ENCODE peak calls at places on chromosome 17, in nine cellular contexts. One of them, this sample, is unnamed. For H3K4me1, the result is how much of the 10 kb centered on the place peaks cover.

GRCh38 chr17:28072935-28073533 is 30.6 kb downstream of the NLK start:
- DNase-seq in neural progenitor cell: peak
- DNase-seq in ascending aorta: no peak
- DNase-seq in pancreas: no peak
- DNase-seq in sigmoid colon: no peak
- DNase-seq in body of pancreas: no peak
- DNase-seq in heart right ventricle: no peak
- DNase-seq in A549: no peak
- DNase-seq in hepatocyte: no peak
- DNase-seq in this sample: no peak

GRCh38 chr17:41941158-41941557 is 10.7 kb downstream of the ODAD4 start:
- DNase-seq in hepatocyte: no peak
- DNase-seq in body of pancreas: no peak
- DNase-seq in pancreas: no peak
- DNase-seq in ascending aorta: no peak
- DNase-seq in heart right ventricle: no peak
- DNase-seq in A549: no peak
- DNase-seq in sigmoid colon: no peak
- DNase-seq in neural progenitor cell: no peak
- DNase-seq in this sample: no peak

GRCh38 chr17:79793924-79794304 is 3.0 kb downstream of the CBX8 start:
- DNase-seq in ascending aorta: no peak
- DNase-seq in sigmoid colon: no peak
- DNase-seq in A549: peak
- DNase-seq in hepatocyte: peak
- DNase-seq in neural progenitor cell: peak
- DNase-seq in pancreas: no peak
- DNase-seq in heart right ventricle: no peak
- DNase-seq in body of pancreas: no peak
- DNase-seq in this sample: peak

GRCh38 chr17:65198653-65199382 is 61.6 kb downstream of the RGS9 start:
- DNase-seq in pancreas: no peak
- DNase-seq in A549: peak
- DNase-seq in heart right ventricle: no peak
- DNase-seq in body of pancreas: peak
- DNase-seq in neural progenitor cell: peak
- DNase-seq in sigmoid colon: no peak
- DNase-seq in ascending aorta: no peak
- DNase-seq in hepatocyte: peak
- DNase-seq in this sample: peak

GRCh38 chr17:1231456-1231855 is 38.8 kb upstream of the BHLHA9 start:
- DNase-seq in body of pancreas: peak
- DNase-seq in pancreas: no peak
- DNase-seq in heart right ventricle: peak
- DNase-seq in hepatocyte: no peak
- DNase-seq in A549: no peak
- DNase-seq in neural progenitor cell: no peak
- DNase-seq in ascending aorta: peak
- DNase-seq in sigmoid colon: peak
- DNase-seq in this sample: peak

GRCh38 chr17:77526259-77526711 is 385.5 kb downstream of the SEC14L1 start:
- DNase-seq in body of pancreas: no peak
- DNase-seq in heart right ventricle: no peak
- DNase-seq in sigmoid colon: peak
- DNase-seq in ascending aorta: no peak
- DNase-seq in A549: no peak
- DNase-seq in neural progenitor cell: no peak
- DNase-seq in hepatocyte: peak
- DNase-seq in pancreas: no peak
- DNase-seq in this sample: no peak

GRCh38 chr17:72266099-72266852 is 145.5 kb downstream of the SOX9 start:
- DNase-seq in pancreas: no peak
- DNase-seq in heart right ventricle: no peak
- DNase-seq in A549: no peak
- DNase-seq in ascending aorta: no peak
- DNase-seq in hepatocyte: no peak
- DNase-seq in sigmoid colon: no peak
- DNase-seq in neural progenitor cell: no peak
- DNase-seq in body of pancreas: no peak
- DNase-seq in this sample: no peak

GRCh38 chr17:73952498-73953205 is 250.8 kb upstream of the RPL38 start:
- DNase-seq in hepatocyte: peak
- DNase-seq in pancreas: peak
- DNase-seq in body of pancreas: peak
- DNase-seq in sigmoid colon: no peak
- DNase-seq in A549: peak
- DNase-seq in ascending aorta: no peak
- DNase-seq in heart right ventricle: peak
- DNase-seq in neural progenitor cell: peak
- DNase-seq in this sample: peak

GRCh38 chr17:56121661-56122060 is 31.6 kb upstream of the ANKFN1 start:
- DNase-seq in ascending aorta: no peak
- DNase-seq in body of pancreas: no peak
- DNase-seq in sigmoid colon: no peak
- DNase-seq in A549: no peak
- DNase-seq in neural progenitor cell: peak
- DNase-seq in pancreas: no peak
- DNase-seq in hepatocyte: no peak
- DNase-seq in heart right ventricle: no peak
- DNase-seq in this sample: no peak

GRCh38 chr17:73269791-73270190 is 8.1 kb upstream of the CPSF4L start:
- DNase-seq in hepatocyte: no peak
- DNase-seq in body of pancreas: no peak
- DNase-seq in pancreas: no peak
- DNase-seq in sigmoid colon: no peak
- DNase-seq in A549: no peak
- DNase-seq in heart right ventricle: no peak
- DNase-seq in ascending aorta: no peak
- DNase-seq in neural progenitor cell: no peak
- DNase-seq in this sample: no peak

GRCh38 chr17:75624021-75624420 is 9.2 kb upstream of the SMIM5 start:
- DNase-seq in hepatocyte: no peak
- DNase-seq in A549: no peak
- DNase-seq in pancreas: peak
- DNase-seq in body of pancreas: no peak
- DNase-seq in heart right ventricle: no peak
- DNase-seq in neural progenitor cell: no peak
- DNase-seq in sigmoid colon: no peak
- DNase-seq in ascending aorta: no peak
- DNase-seq in this sample: no peak

GRCh38 chr17:55394357-55395021 is 27.1 kb downstream of the MMD start:
- DNase-seq in neural progenitor cell: no peak
- DNase-seq in ascending aorta: no peak
- DNase-seq in heart right ventricle: no peak
- DNase-seq in body of pancreas: no peak
- DNase-seq in A549: no peak
- DNase-seq in hepatocyte: peak
- DNase-seq in pancreas: no peak
- DNase-seq in sigmoid colon: no peak
- DNase-seq in this sample: no peak

GRCh38 chr17:40355123-40355803 is 9.3 kb downstream of the GJD3 start:
- DNase-seq in A549: peak
- DNase-seq in body of pancreas: peak
- DNase-seq in pancreas: peak
- DNase-seq in hepatocyte: peak
- DNase-seq in heart right ventricle: peak
- DNase-seq in sigmoid colon: peak
- DNase-seq in neural progenitor cell: peak
- DNase-seq in ascending aorta: peak
- DNase-seq in this sample: peak
- H3K4me1 ChIP-seq in A549: half or more
- H3K4me1 ChIP-seq in body of pancreas: under half
- H3K4me1 ChIP-seq in pancreas: under half
- H3K4me1 ChIP-seq in hepatocyte: under half
- H3K4me1 ChIP-seq in heart right ventricle: under half
- H3K4me1 ChIP-seq in sigmoid colon: under half
- H3K4me1 ChIP-seq in neural progenitor cell: under half
- H3K4me1 ChIP-seq in ascending aorta: under half
- H3K4me1 ChIP-seq in this sample: under half

GRCh38 chr17:51050291-51051033 is 70.2 kb downstream of the SPAG9 start:
- DNase-seq in body of pancreas: no peak
- DNase-seq in neural progenitor cell: no peak
- DNase-seq in heart right ventricle: no peak
- DNase-seq in ascending aorta: no peak
- DNase-seq in A549: no peak
- DNase-seq in sigmoid colon: no peak
- DNase-seq in hepatocyte: peak
- DNase-seq in pancreas: no peak
- DNase-seq in this sample: no peak

GRCh38 chr17:51045616-51046526 is 74.8 kb downstream of the SPAG9 start:
- DNase-seq in hepatocyte: no peak
- DNase-seq in heart right ventricle: no peak
- DNase-seq in pancreas: no peak
- DNase-seq in neural progenitor cell: peak
- DNase-seq in ascending aorta: no peak
- DNase-seq in A549: no peak
- DNase-seq in sigmoid colon: no peak
- DNase-seq in body of pancreas: no peak
- DNase-seq in this sample: no peak

GRCh38 chr17:51052235-51052634 is 68.4 kb downstream of the SPAG9 start:
- DNase-seq in hepatocyte: no peak
- DNase-seq in heart right ventricle: no peak
- DNase-seq in sigmoid colon: no peak
- DNase-seq in body of pancreas: no peak
- DNase-seq in A549: no peak
- DNase-seq in ascending aorta: no peak
- DNase-seq in pancreas: no peak
- DNase-seq in neural progenitor cell: no peak
- DNase-seq in this sample: no peak

GRCh38 chr17:51044964-51045363 is 75.7 kb downstream of the SPAG9 start:
- DNase-seq in A549: no peak
- DNase-seq in body of pancreas: no peak
- DNase-seq in hepatocyte: no peak
- DNase-seq in sigmoid colon: no peak
- DNase-seq in ascending aorta: no peak
- DNase-seq in heart right ventricle: no peak
- DNase-seq in pancreas: no peak
- DNase-seq in neural progenitor cell: peak
- DNase-seq in this sample: no peak

GRCh38 chr17:51046527-51047384 is 73.9 kb downstream of the SPAG9 start:
- DNase-seq in neural progenitor cell: peak
- DNase-seq in ascending aorta: no peak
- DNase-seq in hepatocyte: peak
- DNase-seq in A549: peak
- DNase-seq in pancreas: no peak
- DNase-seq in body of pancreas: peak
- DNase-seq in heart right ventricle: peak
- DNase-seq in sigmoid colon: peak
- DNase-seq in this sample: peak
- H3K27ac ChIP-seq in neural progenitor cell: peak
- H3K27ac ChIP-seq in ascending aorta: no peak
- H3K27ac ChIP-seq in hepatocyte: peak
- H3K27ac ChIP-seq in A549: no peak
- H3K27ac ChIP-seq in pancreas: peak
- H3K27ac ChIP-seq in body of pancreas: peak
- H3K27ac ChIP-seq in heart right ventricle: no peak
- H3K27ac ChIP-seq in sigmoid colon: peak
- H3K27ac ChIP-seq in this sample: peak

GRCh38 chr17:82224666-82225065 is 4.2 kb upstream of the SLC16A3 start:
- DNase-seq in ascending aorta: no peak
- DNase-seq in pancreas: peak
- DNase-seq in neural progenitor cell: no peak
- DNase-seq in heart right ventricle: no peak
- DNase-seq in A549: no peak
- DNase-seq in body of pancreas: no peak
- DNase-seq in hepatocyte: no peak
- DNase-seq in sigmoid colon: no peak
- DNase-seq in this sample: no peak

GRCh38 chr17:82225368-82226029 is 3.3 kb upstream of the SLC16A3 start:
- DNase-seq in body of pancreas: no peak
- DNase-seq in heart right ventricle: peak
- DNase-seq in neural progenitor cell: peak
- DNase-seq in hepatocyte: no peak
- DNase-seq in sigmoid colon: no peak
- DNase-seq in ascending aorta: no peak
- DNase-seq in pancreas: peak
- DNase-seq in A549: no peak
- DNase-seq in this sample: peak

GRCh38 chr17:82221341-82221902 is 7.4 kb upstream of the SLC16A3 start:
- DNase-seq in ascending aorta: no peak
- DNase-seq in pancreas: no peak
- DNase-seq in neural progenitor cell: no peak
- DNase-seq in body of pancreas: no peak
- DNase-seq in heart right ventricle: no peak
- DNase-seq in sigmoid colon: no peak
- DNase-seq in A549: no peak
- DNase-seq in hepatocyte: no peak
- DNase-seq in this sample: no peak

GRCh38 chr17:82222816-82223215 is 6.0 kb upstream of the SLC16A3 start:
- DNase-seq in sigmoid colon: no peak
- DNase-seq in neural progenitor cell: no peak
- DNase-seq in heart right ventricle: no peak
- DNase-seq in pancreas: no peak
- DNase-seq in A549: no peak
- DNase-seq in ascending aorta: no peak
- DNase-seq in body of pancreas: peak
- DNase-seq in hepatocyte: no peak
- DNase-seq in this sample: peak

DNA sequence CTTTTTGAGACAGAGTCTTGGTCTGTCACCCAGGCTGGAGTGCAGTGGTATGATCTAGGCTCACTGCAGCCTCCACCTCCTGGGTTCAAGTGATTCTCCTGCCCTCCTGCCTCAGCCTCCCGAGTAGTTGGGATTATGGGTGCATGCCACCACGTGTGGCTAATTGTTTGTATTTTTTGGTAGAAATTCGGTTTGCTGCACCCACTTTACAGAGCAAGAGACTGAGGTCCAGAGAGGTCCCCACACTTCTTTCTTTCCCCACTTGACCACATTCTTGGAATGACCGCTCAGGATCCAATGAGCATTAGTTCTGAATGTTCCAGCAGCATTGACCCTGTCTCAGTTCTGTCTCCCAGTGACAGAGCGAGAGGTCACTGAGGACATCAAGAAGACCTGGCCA is 5.3 kb upstream of the SLC16A3 start:
- DNase-seq in pancreas: no peak
- DNase-seq in ascending aorta: no peak
- DNase-seq in A549: no peak
- DNase-seq in hepatocyte: no peak
- DNase-seq in body of pancreas: no peak
- DNase-seq in neural progenitor cell: no peak
- DNase-seq in sigmoid colon: no peak
- DNase-seq in heart right ventricle: no peak
- DNase-seq in this sample: no peak
- TF ChIP-seq CTCF in pancreas: no peak
- TF ChIP-seq CTCF in ascending aorta: no peak
- TF ChIP-seq CTCF in A549: no peak
- TF ChIP-seq CTCF in hepatocyte: no peak
- TF ChIP-seq CTCF in body of pancreas: no peak
- TF ChIP-seq CTCF in neural progenitor cell: no peak
- TF ChIP-seq CTCF in sigmoid colon: no peak
- TF ChIP-seq CTCF in heart right ventricle: no peak
- TF ChIP-seq CTCF in this sample: no peak

DNA sequence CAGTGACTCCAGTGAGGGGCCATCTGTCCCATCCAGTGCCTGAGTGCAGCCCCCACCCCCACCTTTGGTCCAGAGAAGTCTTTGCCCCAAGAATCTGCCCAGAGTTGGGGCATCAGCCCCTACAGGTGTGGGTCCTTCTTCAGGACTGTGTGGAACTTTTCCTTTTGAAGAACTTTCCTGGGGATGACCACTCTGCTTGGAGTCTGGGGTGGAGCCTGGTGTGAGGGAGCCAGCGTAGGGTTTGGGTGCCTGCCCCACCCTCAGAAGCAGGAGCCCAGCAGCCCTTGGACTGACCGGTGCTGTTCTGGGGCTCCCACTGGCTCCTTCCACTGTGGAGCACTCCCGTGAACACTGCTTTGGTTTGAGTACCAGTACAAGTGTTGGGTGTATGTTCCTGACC is 19.3 kb downstream of the MPRIP start:
- DNase-seq in body of pancreas: no peak
- DNase-seq in heart right ventricle: no peak
- DNase-seq in neural progenitor cell: no peak
- DNase-seq in A549: no peak
- DNase-seq in pancreas: no peak
- DNase-seq in hepatocyte: no peak
- DNase-seq in ascending aorta: peak
- DNase-seq in sigmoid colon: peak
- DNase-seq in this sample: no peak
- H3K4me1 ChIP-seq in body of pancreas: half or more
- H3K4me1 ChIP-seq in heart right ventricle: half or more
- H3K4me1 ChIP-seq in neural progenitor cell: under half
- H3K4me1 ChIP-seq in A549: half or more
- H3K4me1 ChIP-seq in pancreas: under half
- H3K4me1 ChIP-seq in hepatocyte: under half
- H3K4me1 ChIP-seq in ascending aorta: under half
- H3K4me1 ChIP-seq in sigmoid colon: under half
- H3K4me1 ChIP-seq in this sample: under half

This sample was measured in cardiac muscle cell.